ENCODE peak calls at places on chromosomes 13 and 19, in ten cellular contexts. L is WTC11, B is NB4, J is HCT116, C is SK-N-SH, V is K562, Y is endothelial cell of umbilical vein, U is H1, T is HepG2, Q is GM12878. G is an unnamed sample.

GRCh38 chr19:38183227-38183914 is 40.7 kb downstream of the DPF1 start:
- DNase-seq in L (peak), B (no peak), J (no peak), C (no peak), V (peak), Y (no peak), U (peak), T (no peak), Q (no peak), G (no peak)

GRCh38 chr19:16160943-16161560 is 12.3 kb downstream of the CIB3 start:
- DNase-seq in L (no peak), B (peak), J (peak), C (no peak), V (peak), Y (peak), U (no peak), T (peak), Q (no peak), G (peak)

GRCh38 chr13:75896271-75896670 is 260.1 kb downstream of the LMO7 start:
- DNase-seq in L (no peak), B (no peak), J (no peak), C (no peak), V (no peak), Y (no peak), U (no peak), T (no peak), Q (no peak), G (no peak)

GRCh38 chr13:53060840-53061485 is 32.4 kb downstream of the OLFM4 start:
- DNase-seq in L (no peak), B (no peak), J (no peak), C (no peak), V (no peak), Y (no peak), U (no peak), T (no peak), Q (no peak), G (no peak)

GRCh38 chr13:26656919-26657318 is 99.4 kb downstream of the WASF3 start:
- DNase-seq in L (no peak), B (peak), J (no peak), C (no peak), V (no peak), Y (no peak), U (no peak), T (peak), Q (no peak), G (no peak)

GRCh38 chr19:2607712-2608601 is 94.5 kb downstream of the GNG7 start:
- DNase-seq in L (no peak), B (no peak), J (no peak), C (no peak), V (no peak), Y (no peak), U (no peak), T (no peak), Q (peak), G (no peak)

GRCh38 chr19:12937243-12938053 is 961 bp upstream of the CALR start:
- DNase-seq in L (peak), B (peak), J (no peak), C (peak), V (no peak), Y (peak), U (peak), T (peak), Q (no peak), G (peak)

GRCh38 chr13:105196052-105196451 is 1339.4 kb downstream of the EFNB2 start:
- DNase-seq in L (peak), B (peak), J (no peak), C (no peak), V (no peak), Y (peak), U (no peak), T (no peak), Q (no peak), G (no peak)

GRCh38 chr19:34838753-34839431 is 65.9 kb upstream of the ZNF599 start:
- DNase-seq in L (peak), B (peak), J (no peak), C (no peak), V (no peak), Y (peak), U (peak), T (peak), Q (no peak), G (no peak)

GRCh38 chr13:36700170-36700569 is 26.4 kb downstream of the SERTM1 start:
- DNase-seq in L (no peak), B (no peak), J (no peak), C (no peak), V (no peak), Y (no peak), U (no peak), T (no peak), Q (no peak), G (no peak)

GRCh38 chr13:60009300-60010248 is 154.2 kb downstream of the DIAPH3 start:
- DNase-seq in L (no peak), B (no peak), J (no peak), C (no peak), V (no peak), Y (no peak), U (no peak), T (no peak), Q (no peak), G (peak)

GRCh38 chr19:39236527-39236926 is 8.3 kb downstream of the IFNL3 start:
- DNase-seq in L (no peak), B (no peak), J (no peak), C (no peak), V (no peak), Y (no peak), U (no peak), T (no peak), Q (no peak), G (no peak)

GRCh38 chr19:46601318-46602224 is at the start of gene CALM3:
- DNase-seq in L (no peak), B (peak), J (no peak), C (peak), V (peak), Y (peak), U (no peak), T (no peak), Q (no peak), G (no peak)

GRCh38 chr13:29737061-29737460 is 113.4 kb downstream of the UBL3 start:
- DNase-seq in L (no peak), B (no peak), J (no peak), C (no peak), V (no peak), Y (no peak), U (no peak), T (no peak), Q (no peak), G (no peak)

GRCh38 chr19:10205636-10206035 is 10.9 kb upstream of the DNMT1 start:
- DNase-seq in L (no peak), B (no peak), J (no peak), C (no peak), V (no peak), Y (no peak), U (no peak), T (no peak), Q (no peak), G (no peak)

GRCh38 chr13:94595006-94595942 is 678 bp downstream of the TGDS start:
- DNase-seq in L (no peak), B (peak), J (no peak), C (peak), V (peak), Y (peak), U (no peak), T (no peak), Q (no peak), G (peak)

GRCh38 chr19:51359294-51359693 is 6.9 kb downstream of the ETFB start:
- DNase-seq in L (no peak), B (no peak), J (no peak), C (no peak), V (no peak), Y (no peak), U (no peak), T (no peak), Q (no peak), G (no peak)

GRCh38 chr13:82693607-82694006 is 1188.7 kb downstream of the SLITRK1 start:
- DNase-seq in L (no peak), B (no peak), J (no peak), C (no peak), V (no peak), Y (no peak), U (no peak), T (no peak), Q (no peak), G (no peak)

DNA sequence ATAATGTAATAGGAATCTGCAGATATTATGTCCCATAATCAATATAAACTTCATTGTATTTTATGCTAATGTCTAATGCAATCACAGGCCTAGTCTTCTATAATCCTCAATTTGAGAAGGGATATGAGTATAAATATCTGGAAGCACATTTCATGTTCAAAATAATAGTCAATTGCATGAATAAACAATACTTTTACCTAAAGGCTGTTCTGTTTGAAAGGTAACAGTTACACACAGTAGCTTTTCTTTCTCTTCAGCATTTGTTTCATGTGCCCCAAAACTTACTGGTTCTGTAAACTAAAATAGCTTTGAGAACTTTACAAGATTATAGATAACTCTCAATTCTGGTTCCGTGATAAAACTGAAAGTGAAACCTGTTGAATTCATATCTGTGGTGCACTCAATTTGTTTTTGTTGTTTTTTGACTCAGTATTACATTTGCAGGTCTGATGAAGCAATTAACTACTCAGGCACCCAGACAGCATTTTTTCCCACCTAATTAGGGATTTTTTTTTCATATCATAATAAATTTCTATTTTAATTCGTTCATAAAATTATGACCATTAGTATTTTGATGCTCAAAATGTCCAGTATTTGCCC is 1193.8 kb downstream of the SLITRK1 start:
- DNase-seq in L (no peak), B (peak), J (no peak), C (no peak), V (no peak), Y (peak), U (no peak), T (no peak), Q (no peak), G (no peak)
- TF ChIP-seq MAX in L (no peak), B (no peak), J (no peak), C (no peak), V (no peak), Y (no peak), U (no peak), T (no peak), Q (no peak), G (no peak)

GRCh38 chr13:65435590-65435989 is 1794.5 kb downstream of the PCDH9 start:
- DNase-seq in L (no peak), B (no peak), J (no peak), C (no peak), V (no peak), Y (no peak), U (no peak), T (no peak), Q (no peak), G (no peak)
- TF ChIP-seq MAX in L (no peak), B (no peak), J (no peak), C (no peak), V (no peak), Y (no peak), U (no peak), T (no peak), Q (no peak), G (no peak)

GRCh38 chr13:32385369-32385768 is 42.6 kb downstream of the N4BP2L1 start:
- DNase-seq in L (no peak), B (no peak), J (no peak), C (no peak), V (no peak), Y (no peak), U (no peak), T (no peak), Q (no peak), G (no peak)

GRCh38 chr13:32384702-32385101 is 43.2 kb downstream of the N4BP2L1 start:
- DNase-seq in L (no peak), B (peak), J (no peak), C (no peak), V (no peak), Y (no peak), U (no peak), T (no peak), Q (no peak), G (no peak)

GRCh38 chr13:32378012-32378411 is 49.9 kb downstream of the N4BP2L1 start:
- DNase-seq in L (no peak), B (no peak), J (no peak), C (no peak), V (no peak), Y (no peak), U (no peak), T (no peak), Q (no peak), G (no peak)

GRCh38 chr13:32383836-32384618 is 43.9 kb downstream of the N4BP2L1 start:
- DNase-seq in L (no peak), B (no peak), J (no peak), C (no peak), V (no peak), Y (no peak), U (no peak), T (no peak), Q (no peak), G (no peak)

DNA sequence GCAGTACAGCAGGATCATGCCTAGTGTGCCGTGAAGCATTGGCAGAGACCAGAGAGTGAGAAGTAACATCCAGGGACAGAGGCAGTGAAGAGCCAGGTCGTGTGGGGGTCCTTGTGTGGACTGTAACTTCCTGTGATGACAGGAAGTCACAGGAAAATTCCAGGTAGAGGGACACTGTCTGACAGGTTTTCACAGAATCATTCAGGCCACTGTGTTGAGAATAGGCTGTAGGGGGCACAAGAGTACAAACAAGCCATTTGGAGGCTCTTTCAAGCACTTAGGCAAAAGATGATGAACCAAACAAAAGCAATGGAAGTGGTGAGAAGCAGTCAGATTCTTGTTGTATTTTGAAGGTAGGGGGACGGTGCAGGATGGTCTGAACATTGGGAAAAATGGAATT is 46.4 kb downstream of the N4BP2L1 start:
- DNase-seq in L (no peak), B (peak), J (peak), C (peak), V (no peak), Y (peak), U (no peak), T (peak), Q (no peak), G (peak)
- TF ChIP-seq MAX in L (no peak), B (no peak), J (no peak), C (no peak), V (no peak), Y (no peak), U (no peak), T (no peak), Q (no peak), G (no peak)

GRCh38 chr19:40686882-40687524 is 3.4 kb downstream of the NUMBL start:
- DNase-seq in L (no peak), B (no peak), J (no peak), C (no peak), V (no peak), Y (no peak), U (no peak), T (no peak), Q (no peak), G (no peak)

GRCh38 chr19:40688987-40689338 is 1.5 kb downstream of the NUMBL start:
- DNase-seq in L (no peak), B (no peak), J (no peak), C (no peak), V (no peak), Y (no peak), U (no peak), T (no peak), Q (no peak), G (no peak)

GRCh38 chr19:40689339-40690049 is 957 bp downstream of the NUMBL start:
- DNase-seq in L (peak), B (peak), J (no peak), C (peak), V (peak), Y (peak), U (peak), T (no peak), Q (no peak), G (no peak)

GRCh38 chr19:40688294-40688693 is 2.2 kb downstream of the NUMBL start:
- DNase-seq in L (no peak), B (no peak), J (no peak), C (no peak), V (no peak), Y (no peak), U (no peak), T (no peak), Q (no peak), G (no peak)

GRCh38 chr19:40687525-40688016 is 2.9 kb downstream of the NUMBL start:
- DNase-seq in L (no peak), B (no peak), J (no peak), C (no peak), V (peak), Y (no peak), U (no peak), T (no peak), Q (peak), G (no peak)
- TF ChIP-seq MAX in L (no peak), B (no peak), J (no peak), C (no peak), V (peak), Y (no peak), U (no peak), T (no peak), Q (no peak), G (no peak)

G was measured in A549.